ENCODE peak calls at places on chromosome 12, in ten cellular contexts. W, U, R, K, X, S, O, H, C and V are unnamed samples.

GRCh38 chr12:119666226-119666808 is 1.6 kb upstream of the PRKAB1 start:
- DNase-seq in O (no peak), S (no peak), K (no peak), W (no peak), H (no peak), R (no peak), X (no peak), U (no peak), C (no peak), V (peak)

GRCh38 chr12:127628655-127629054 is 638.3 kb upstream of the TMEM132C start:
- DNase-seq in U (no peak), X (no peak), K (no peak), C (no peak), S (no peak), W (no peak), R (peak), O (peak), H (no peak), V (no peak)

GRCh38 chr12:130354407-130354806 is 16.7 kb downstream of the PIWIL1 start:
- DNase-seq in X (no peak), C (no peak), U (no peak), R (no peak), W (no peak), K (no peak), H (no peak), O (no peak), S (no peak), V (no peak)

GRCh38 chr12:114192549-114192948 is 213.4 kb downstream of the TBX5 start:
- DNase-seq in S (no peak), K (no peak), W (no peak), H (no peak), R (no peak), C (no peak), X (no peak), U (no peak), O (no peak), V (no peak)

GRCh38 chr12:66438601-66439000 is 136.3 kb downstream of the HELB start:
- DNase-seq in X (no peak), C (peak), U (no peak), O (peak), K (no peak), W (no peak), H (no peak), R (no peak), S (peak), V (no peak)

GRCh38 chr12:29025936-29026335 is 123.1 kb upstream of the FAR2 start:
- DNase-seq in K (no peak), U (no peak), S (no peak), C (no peak), W (no peak), H (no peak), X (no peak), O (no peak), R (no peak), V (no peak)

GRCh38 chr12:124909831-124910560 is 4.5 kb downstream of the UBC start:
- DNase-seq in R (no peak), O (peak), S (peak), K (no peak), W (no peak), H (no peak), X (no peak), C (peak), U (no peak), V (no peak)

GRCh38 chr12:119444462-119445044 is 110.0 kb downstream of the CCDC60 start:
- DNase-seq in C (peak), K (peak), S (peak), O (no peak), R (peak), W (peak), X (peak), H (no peak), U (peak), V (peak)

GRCh38 chr12:70637686-70638085 is 457 bp upstream of the PTPRB start:
- DNase-seq in R (no peak), K (no peak), H (no peak), C (no peak), X (no peak), O (no peak), S (no peak), W (no peak), U (no peak), V (no peak)

GRCh38 chr12:21585485-21585884 is 19.2 kb downstream of the GYS2 start:
- DNase-seq in X (no peak), O (no peak), K (no peak), H (no peak), C (no peak), S (no peak), W (no peak), U (no peak), R (no peak), V (no peak)

GRCh38 chr12:59164226-59164625 is 243.9 kb upstream of the LRIG3 start:
- DNase-seq in H (no peak), X (no peak), R (no peak), U (no peak), C (no peak), O (no peak), W (no peak), S (no peak), K (no peak), V (no peak)

GRCh38 chr12:12608557-12608957 is 3.1 kb upstream of the CREBL2 start:
- DNase-seq in R (peak), S (peak), C (peak), H (no peak), O (peak), W (no peak), X (no peak), U (peak), K (no peak), V (peak)

GRCh38 chr12:113128802-113129663 is 6.5 kb downstream of the RASAL1 start:
- DNase-seq in H (no peak), C (no peak), K (no peak), U (no peak), S (no peak), R (no peak), X (no peak), W (no peak), O (no peak), V (no peak)

GRCh38 chr12:100675432-100675831 is 101.9 kb downstream of the GAS2L3 start:
- DNase-seq in S (peak), W (no peak), K (no peak), U (peak), O (peak), X (no peak), H (peak), R (no peak), C (peak), V (no peak)

DNA sequence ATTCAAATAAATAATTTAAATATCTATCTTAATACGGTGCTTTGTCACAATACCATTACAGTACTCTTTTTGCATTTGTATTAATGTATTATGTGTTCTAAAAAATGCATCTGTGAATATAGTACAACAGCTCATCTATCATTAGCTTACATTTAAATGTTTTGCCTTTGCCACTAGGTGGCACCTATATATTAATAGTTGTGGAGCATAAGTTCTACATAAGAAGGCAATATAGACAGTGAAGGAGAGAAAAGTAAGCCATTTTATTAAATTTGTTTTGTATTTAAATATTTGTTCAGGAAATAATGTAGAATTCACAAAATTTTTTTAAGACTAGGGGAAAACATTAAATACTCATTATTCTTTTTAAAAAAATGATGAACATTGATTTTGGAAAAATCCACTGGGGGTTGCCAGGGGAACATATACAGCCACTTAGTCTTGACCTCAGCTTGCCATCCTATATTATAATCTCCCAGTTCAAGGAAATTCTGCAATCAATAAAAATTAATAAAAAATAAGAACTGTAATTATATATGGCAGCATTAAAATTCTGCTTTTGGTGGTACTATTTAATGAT is 9.8 kb downstream of the CCER1 start:
- DNase-seq in C (peak), O (peak), S (peak), W (no peak), U (no peak), X (peak), H (no peak), R (peak), K (no peak), V (peak)
- TF ChIP-seq CTCF in C (peak), O (peak), S (peak), W (peak), U (peak), X (peak), H (peak), R (peak), K (peak), V (peak)

DNA sequence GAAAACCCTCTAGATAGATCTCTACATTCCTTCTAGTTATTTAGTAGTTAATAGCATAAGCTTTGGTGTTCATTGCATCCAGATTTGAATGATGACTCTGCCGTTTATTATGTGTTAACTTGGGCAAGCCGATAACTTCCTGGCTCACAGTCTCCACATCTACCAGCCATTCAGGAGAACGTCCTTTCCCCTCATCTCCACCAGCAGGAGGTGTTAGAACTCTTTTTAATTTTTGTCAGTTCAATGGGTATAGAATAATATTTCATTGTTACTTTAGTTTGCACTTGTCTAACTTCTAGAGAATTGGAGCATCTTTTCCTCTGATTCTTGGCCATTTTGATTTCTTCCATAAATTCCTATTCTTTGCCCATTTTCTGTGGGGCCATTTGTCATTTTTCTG is 30.0 kb upstream of the WSCD2 start:
- DNase-seq in U (no peak), O (no peak), K (no peak), R (no peak), W (no peak), C (peak), X (no peak), H (no peak), S (no peak), V (peak)
- TF ChIP-seq CTCF in U (no peak), O (no peak), K (peak), R (no peak), W (no peak), C (peak), X (peak), H (peak), S (no peak), V (peak)

GRCh38 chr12:64678248-64678647 is 68.0 kb downstream of the RASSF3 start:
- DNase-seq in S (no peak), R (no peak), U (no peak), C (no peak), O (no peak), W (no peak), H (no peak), X (no peak), K (no peak), V (no peak)
- TF ChIP-seq CTCF in S (no peak), R (no peak), U (peak), C (no peak), O (no peak), W (no peak), H (no peak), X (no peak), K (no peak), V (peak)

GRCh38 chr12:123064885-123065619 is 84.6 kb downstream of the ARL6IP4 start:
- DNase-seq in S (no peak), X (no peak), O (no peak), U (no peak), R (no peak), H (no peak), C (no peak), W (no peak), K (no peak), V (no peak)

GRCh38 chr12:123064356-123064755 is 83.9 kb downstream of the ARL6IP4 start:
- DNase-seq in U (no peak), R (no peak), O (no peak), K (no peak), C (no peak), X (no peak), H (no peak), W (peak), S (no peak), V (no peak)

GRCh38 chr12:123062682-123063426 is 82.4 kb downstream of the ARL6IP4 start:
- DNase-seq in R (peak), W (no peak), U (peak), X (peak), H (no peak), C (peak), K (no peak), S (peak), O (peak), V (no peak)

GRCh38 chr12:123061806-123062205 is 81.3 kb downstream of the ARL6IP4 start:
- DNase-seq in C (no peak), X (no peak), U (no peak), W (no peak), S (no peak), K (no peak), R (no peak), O (no peak), H (no peak), V (no peak)

DNA sequence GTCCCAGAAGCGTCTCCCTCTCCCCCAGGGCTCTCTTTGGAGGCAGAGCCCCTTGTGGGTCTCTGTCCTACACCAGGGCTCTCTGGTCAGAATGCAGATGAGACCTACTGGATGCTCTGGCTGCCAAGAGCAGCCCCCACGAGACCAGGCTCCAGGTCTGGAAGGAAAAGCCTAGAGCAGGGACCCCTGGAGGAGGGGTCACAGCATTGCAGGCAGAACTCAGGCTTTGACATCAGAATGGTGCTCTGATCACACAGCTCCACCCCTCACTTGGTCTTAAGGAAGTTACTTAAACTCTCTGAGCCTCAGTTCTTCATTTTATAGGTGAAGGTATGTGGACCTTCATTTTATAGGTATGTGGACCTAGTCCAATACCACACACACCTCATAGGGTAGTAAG is 83.1 kb downstream of the ARL6IP4 start:
- DNase-seq in R (no peak), W (no peak), C (no peak), X (no peak), S (peak), U (peak), H (no peak), K (peak), O (peak), V (no peak)
- TF ChIP-seq CTCF in R (no peak), W (no peak), C (peak), X (no peak), S (peak), U (peak), H (peak), K (peak), O (peak), V (peak)

GRCh38 chr12:80617733-80618132 is 89.7 kb upstream of the MYF6 start:
- DNase-seq in H (no peak), U (no peak), K (no peak), C (no peak), X (no peak), S (no peak), R (no peak), W (no peak), O (no peak), V (no peak)

GRCh38 chr12:80624986-80625530 is 82.4 kb upstream of the MYF6 start:
- DNase-seq in C (no peak), H (no peak), S (no peak), O (no peak), K (no peak), R (no peak), X (no peak), W (no peak), U (no peak), V (no peak)

GRCh38 chr12:80625901-80626300 is 81.5 kb upstream of the MYF6 start:
- DNase-seq in C (no peak), S (no peak), O (no peak), H (no peak), K (no peak), U (no peak), X (no peak), R (no peak), W (no peak), V (no peak)

GRCh38 chr12:80620281-80620680 is 87.2 kb upstream of the MYF6 start:
- DNase-seq in W (no peak), C (no peak), H (no peak), S (no peak), X (no peak), K (no peak), U (no peak), O (no peak), R (no peak), V (no peak)

GRCh38 chr12:80622271-80622670 is 85.2 kb upstream of the MYF6 start:
- DNase-seq in K (no peak), U (no peak), H (no peak), W (no peak), C (no peak), X (no peak), R (no peak), S (peak), O (no peak), V (no peak)
- TF ChIP-seq CTCF in K (no peak), U (no peak), H (no peak), W (no peak), C (peak), X (peak), R (peak), S (peak), O (peak), V (no peak)

DNA sequence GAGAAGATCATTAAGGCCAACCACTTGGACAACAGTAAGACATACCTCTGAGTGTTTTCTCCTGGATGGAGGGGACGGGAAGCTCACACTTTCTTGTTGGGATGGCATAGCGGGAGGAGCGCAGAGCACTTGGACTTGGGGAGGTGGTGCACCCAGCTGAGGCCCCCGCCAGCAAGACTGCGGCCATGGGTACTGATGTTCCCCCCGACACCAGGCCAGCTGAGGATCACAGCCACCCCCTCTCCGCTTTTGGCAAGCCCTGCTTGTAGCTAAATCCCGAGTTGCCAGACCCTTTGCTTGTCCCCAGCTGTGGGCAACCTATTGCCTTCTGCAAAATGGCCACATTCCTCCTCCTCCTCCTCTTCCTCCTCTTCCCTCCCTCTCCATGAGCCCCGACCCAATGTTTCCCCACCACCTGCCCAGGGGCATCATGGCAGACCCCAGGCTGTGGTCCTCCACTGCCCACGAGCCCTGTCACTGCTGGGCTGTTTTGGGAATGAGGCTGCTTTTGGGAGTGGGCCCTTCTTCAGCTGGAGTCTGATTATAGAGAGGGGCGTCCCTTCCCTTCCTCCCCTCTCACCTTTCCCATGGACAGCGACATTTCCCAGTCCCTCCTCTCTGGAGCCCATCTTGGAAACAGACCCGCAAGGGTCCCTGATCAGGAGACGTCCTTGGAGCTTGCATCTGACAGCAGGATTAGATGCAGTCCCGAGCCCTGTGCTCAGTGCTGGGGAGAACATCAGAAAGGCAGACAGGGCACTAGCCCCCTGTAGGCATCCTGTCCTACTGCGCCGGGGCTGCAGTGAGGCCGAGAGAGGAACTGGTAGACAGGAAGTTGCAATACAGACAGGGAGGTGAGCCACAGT is 62.9 kb downstream of the PRMT8 start:
- DNase-seq in K (no peak), X (no peak), C (peak), W (no peak), R (no peak), O (no peak), H (no peak), S (no peak), U (no peak), V (no peak)
- TF ChIP-seq CTCF in K (peak), X (no peak), C (no peak), W (no peak), R (no peak), O (no peak), H (no peak), S (no peak), U (no peak), V (no peak)

DNA sequence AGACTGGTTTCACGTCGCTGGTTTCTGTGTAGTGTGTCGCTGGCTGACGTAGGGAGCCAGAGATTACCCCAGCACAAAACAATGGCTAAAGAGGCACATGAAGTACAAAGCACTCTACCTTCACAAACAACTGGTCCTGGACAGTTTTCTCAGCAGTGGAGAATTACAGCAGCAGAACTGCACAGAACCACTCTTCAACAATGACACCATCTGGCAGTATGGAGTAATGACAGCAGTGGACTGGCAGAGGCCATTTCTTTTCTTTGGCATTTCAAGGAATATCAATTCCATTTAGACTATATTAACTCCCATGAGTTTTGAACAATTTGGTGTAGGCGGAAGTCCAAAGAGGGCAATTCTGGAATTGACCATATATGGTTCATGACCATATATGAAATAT is 1074.1 kb downstream of the AACS start:
- DNase-seq in U (no peak), K (no peak), C (no peak), H (no peak), S (no peak), O (no peak), W (no peak), R (no peak), X (no peak), V (no peak)
- TF ChIP-seq CTCF in U (peak), K (peak), C (no peak), H (no peak), S (no peak), O (no peak), W (no peak), R (no peak), X (no peak), V (no peak)

GRCh38 chr12:57760347-57760982 is 5.6 kb downstream of the MARCHF9 start:
- DNase-seq in X (no peak), R (no peak), U (no peak), S (no peak), C (no peak), O (no peak), W (no peak), K (no peak), H (no peak), V (no peak)

GRCh38 chr12:57761391-57761998 is 5.4 kb downstream of the CYP27B1 start:
- DNase-seq in U (no peak), R (no peak), K (no peak), X (no peak), C (no peak), S (no peak), H (no peak), W (no peak), O (no peak), V (no peak)

GRCh38 chr12:57758566-57759359 is 3.9 kb downstream of the MARCHF9 start:
- DNase-seq in U (no peak), W (no peak), O (no peak), S (no peak), R (no peak), X (no peak), K (no peak), C (no peak), H (no peak), V (no peak)

GRCh38 chr12:57757771-57758170 is 2.9 kb downstream of the MARCHF9 start:
- DNase-seq in R (no peak), K (no peak), O (no peak), U (no peak), C (no peak), X (no peak), H (no peak), S (no peak), W (no peak), V (no peak)

DNA sequence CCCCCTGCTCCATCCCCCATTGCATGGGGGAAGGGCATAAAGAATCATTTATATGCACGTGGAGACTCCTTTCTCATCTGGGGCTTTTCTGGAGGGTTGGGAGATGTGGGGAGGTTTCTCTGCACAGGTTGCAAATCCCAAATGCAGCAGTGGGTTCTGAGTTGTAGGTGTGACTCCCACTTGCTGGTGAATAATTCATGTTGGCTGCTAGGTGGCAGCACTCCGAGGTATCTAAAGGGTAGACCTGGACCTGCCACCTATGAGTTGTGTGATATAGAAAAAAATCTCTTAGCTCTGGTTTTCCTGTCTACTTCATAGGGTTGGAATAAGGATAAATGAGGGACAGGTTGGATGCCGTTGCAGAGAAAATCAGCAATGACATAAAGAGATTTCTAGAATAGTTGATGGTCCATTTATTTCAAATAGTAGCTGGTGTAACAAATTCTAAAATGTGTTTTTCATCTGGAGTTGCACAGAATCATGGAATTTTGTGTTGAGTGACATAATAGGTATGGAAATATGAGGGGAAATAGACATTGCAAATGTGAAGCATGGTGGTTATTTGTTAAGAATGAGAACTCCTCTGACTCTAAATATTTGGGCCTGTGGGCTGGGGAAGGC is 4.6 kb downstream of the MARCHF9 start:
- DNase-seq in R (no peak), S (peak), O (no peak), C (no peak), U (peak), H (no peak), X (no peak), K (no peak), W (no peak), V (no peak)
- TF ChIP-seq CTCF in R (peak), S (peak), O (peak), C (peak), U (peak), H (peak), X (no peak), K (peak), W (peak), V (peak)